ENCODE peak calls at places on chromosomes 6 and 20, in eight cellular contexts. One of them, this sample, is unnamed.

GRCh38 chr6:167825759-167826229 is 917 bp upstream of the AFDN start:
- DNase-seq in brain microvascular endothelial cell: no peak
- DNase-seq in small intestine: peak; percentile 84
- DNase-seq in naive B cell: no peak
- DNase-seq in neural progenitor cell: peak; percentile 90
- DNase-seq in stimulated activated CD4-positive, alpha-beta T cell treated with anti-CD3 and anti-CD28 coated beads, TNF-alpha, amount 100 ng/mL, for 24 hours: no peak
- DNase-seq in GM04503: no peak
- DNase-seq in AG20443: peak; percentile 60
- DNase-seq in this sample: peak; percentile 50

GRCh38 chr6:3929281-3929798 is 80.2 kb downstream of the FAM50B start:
- DNase-seq in brain microvascular endothelial cell: peak; percentile 66
- DNase-seq in small intestine: no peak
- DNase-seq in naive B cell: no peak
- DNase-seq in neural progenitor cell: no peak
- DNase-seq in stimulated activated CD4-positive, alpha-beta T cell treated with anti-CD3 and anti-CD28 coated beads, TNF-alpha, amount 100 ng/mL, for 24 hours: no peak
- DNase-seq in GM04503: peak; percentile 97
- DNase-seq in AG20443: peak; percentile 88
- DNase-seq in this sample: peak; percentile 57

GRCh38 chr6:27238010-27238983 is 9.2 kb upstream of the PRSS16 start:
- DNase-seq in brain microvascular endothelial cell: peak; percentile 10
- DNase-seq in small intestine: no peak
- DNase-seq in naive B cell: no peak
- DNase-seq in neural progenitor cell: peak; percentile 66
- DNase-seq in stimulated activated CD4-positive, alpha-beta T cell treated with anti-CD3 and anti-CD28 coated beads, TNF-alpha, amount 100 ng/mL, for 24 hours: no peak
- DNase-seq in GM04503: no peak
- DNase-seq in AG20443: no peak
- DNase-seq in this sample: peak; percentile 42

GRCh38 chr6:35810831-35811698 is 5.9 kb downstream of the LHFPL5 start:
- DNase-seq in brain microvascular endothelial cell: peak; percentile 70
- DNase-seq in small intestine: peak; percentile 55
- DNase-seq in naive B cell: no peak
- DNase-seq in neural progenitor cell: no peak
- DNase-seq in stimulated activated CD4-positive, alpha-beta T cell treated with anti-CD3 and anti-CD28 coated beads, TNF-alpha, amount 100 ng/mL, for 24 hours: no peak
- DNase-seq in GM04503: peak; percentile 29
- DNase-seq in AG20443: no peak
- DNase-seq in this sample: peak; percentile 39

GRCh38 chr20:9036593-9036992 is 32.3 kb upstream of the PLCB4 start:
- DNase-seq in brain microvascular endothelial cell: no peak
- DNase-seq in small intestine: no peak
- DNase-seq in naive B cell: no peak
- DNase-seq in neural progenitor cell: no peak
- DNase-seq in stimulated activated CD4-positive, alpha-beta T cell treated with anti-CD3 and anti-CD28 coated beads, TNF-alpha, amount 100 ng/mL, for 24 hours: no peak
- DNase-seq in GM04503: no peak
- DNase-seq in AG20443: no peak
- DNase-seq in this sample: no peak

GRCh38 chr6:168120390-168121307 is 41.6 kb upstream of the FRMD1 start:
- DNase-seq in brain microvascular endothelial cell: no peak
- DNase-seq in small intestine: no peak
- DNase-seq in naive B cell: no peak
- DNase-seq in neural progenitor cell: no peak
- DNase-seq in stimulated activated CD4-positive, alpha-beta T cell treated with anti-CD3 and anti-CD28 coated beads, TNF-alpha, amount 100 ng/mL, for 24 hours: no peak
- DNase-seq in GM04503: no peak
- DNase-seq in AG20443: no peak
- DNase-seq in this sample: no peak

GRCh38 chr20:4740774-4741431 is 19.2 kb downstream of the PRND start:
- DNase-seq in brain microvascular endothelial cell: peak; percentile 42
- DNase-seq in small intestine: peak; percentile 30
- DNase-seq in naive B cell: peak; percentile 62
- DNase-seq in neural progenitor cell: peak; percentile 77
- DNase-seq in stimulated activated CD4-positive, alpha-beta T cell treated with anti-CD3 and anti-CD28 coated beads, TNF-alpha, amount 100 ng/mL, for 24 hours: peak; percentile 48
- DNase-seq in GM04503: no peak
- DNase-seq in AG20443: peak; percentile 60
- DNase-seq in this sample: no peak

GRCh38 chr6:11428895-11429294 is 108.7 kb upstream of the TMEM170B start:
- DNase-seq in brain microvascular endothelial cell: peak; percentile 67
- DNase-seq in small intestine: no peak
- DNase-seq in naive B cell: no peak
- DNase-seq in neural progenitor cell: peak; percentile 33
- DNase-seq in stimulated activated CD4-positive, alpha-beta T cell treated with anti-CD3 and anti-CD28 coated beads, TNF-alpha, amount 100 ng/mL, for 24 hours: no peak
- DNase-seq in GM04503: peak; percentile 90
- DNase-seq in AG20443: peak; percentile 57
- DNase-seq in this sample: peak; percentile 80

GRCh38 chr20:60085551-60086132 is 127.4 kb downstream of the CDH26 start:
- DNase-seq in brain microvascular endothelial cell: no peak
- DNase-seq in small intestine: no peak
- DNase-seq in naive B cell: no peak
- DNase-seq in neural progenitor cell: peak; percentile 21
- DNase-seq in stimulated activated CD4-positive, alpha-beta T cell treated with anti-CD3 and anti-CD28 coated beads, TNF-alpha, amount 100 ng/mL, for 24 hours: no peak
- DNase-seq in GM04503: no peak
- DNase-seq in AG20443: no peak
- DNase-seq in this sample: no peak

GRCh38 chr20:31981784-31982183 is 13.8 kb downstream of the XKR7 start:
- DNase-seq in brain microvascular endothelial cell: no peak
- DNase-seq in small intestine: no peak
- DNase-seq in naive B cell: no peak
- DNase-seq in neural progenitor cell: no peak
- DNase-seq in stimulated activated CD4-positive, alpha-beta T cell treated with anti-CD3 and anti-CD28 coated beads, TNF-alpha, amount 100 ng/mL, for 24 hours: no peak
- DNase-seq in GM04503: no peak
- DNase-seq in AG20443: no peak
- DNase-seq in this sample: no peak

GRCh38 chr6:34390531-34391013 is 1.9 kb downstream of the NUDT3 start:
- DNase-seq in brain microvascular endothelial cell: no peak
- DNase-seq in small intestine: no peak
- DNase-seq in naive B cell: no peak
- DNase-seq in neural progenitor cell: no peak
- DNase-seq in stimulated activated CD4-positive, alpha-beta T cell treated with anti-CD3 and anti-CD28 coated beads, TNF-alpha, amount 100 ng/mL, for 24 hours: no peak
- DNase-seq in GM04503: no peak
- DNase-seq in AG20443: no peak
- DNase-seq in this sample: no peak

GRCh38 chr6:150567823-150568383 is 31.8 kb upstream of the PLEKHG1 start:
- DNase-seq in brain microvascular endothelial cell: no peak
- DNase-seq in small intestine: peak; percentile 8
- DNase-seq in naive B cell: no peak
- DNase-seq in neural progenitor cell: no peak
- DNase-seq in stimulated activated CD4-positive, alpha-beta T cell treated with anti-CD3 and anti-CD28 coated beads, TNF-alpha, amount 100 ng/mL, for 24 hours: no peak
- DNase-seq in GM04503: no peak
- DNase-seq in AG20443: no peak
- DNase-seq in this sample: no peak

GRCh38 chr6:56311525-56311924 is 64.1 kb upstream of the COL21A1 start:
- DNase-seq in brain microvascular endothelial cell: no peak
- DNase-seq in small intestine: no peak
- DNase-seq in naive B cell: no peak
- DNase-seq in neural progenitor cell: no peak
- DNase-seq in stimulated activated CD4-positive, alpha-beta T cell treated with anti-CD3 and anti-CD28 coated beads, TNF-alpha, amount 100 ng/mL, for 24 hours: no peak
- DNase-seq in GM04503: no peak
- DNase-seq in AG20443: no peak
- DNase-seq in this sample: no peak

GRCh38 chr6:47144306-47144705 is 102.2 kb upstream of the ADGRF1 start:
- DNase-seq in brain microvascular endothelial cell: no peak
- DNase-seq in small intestine: no peak
- DNase-seq in naive B cell: no peak
- DNase-seq in neural progenitor cell: no peak
- DNase-seq in stimulated activated CD4-positive, alpha-beta T cell treated with anti-CD3 and anti-CD28 coated beads, TNF-alpha, amount 100 ng/mL, for 24 hours: no peak
- DNase-seq in GM04503: peak; percentile 45
- DNase-seq in AG20443: peak; percentile 73
- DNase-seq in this sample: peak; percentile 88

GRCh38 chr6:89375427-89375868 is 22.9 kb upstream of the UBE2J1 start:
- DNase-seq in brain microvascular endothelial cell: no peak
- DNase-seq in small intestine: peak; percentile 69
- DNase-seq in naive B cell: peak; percentile 68
- DNase-seq in neural progenitor cell: peak; percentile 82
- DNase-seq in stimulated activated CD4-positive, alpha-beta T cell treated with anti-CD3 and anti-CD28 coated beads, TNF-alpha, amount 100 ng/mL, for 24 hours: no peak
- DNase-seq in GM04503: no peak
- DNase-seq in AG20443: no peak
- DNase-seq in this sample: peak; percentile 17

This sample was measured in foreskin fibroblast.